ENCODE peak calls at places on chromosomes 1 and 21, in four cellular contexts. One of them, this sample, is unnamed.

GRCh38 chr1:51622455-51622913 is 5.6 kb downstream of the OSBPL9 start:
- DNase-seq in HCT116: peak
- DNase-seq in HepG2: peak
- DNase-seq in SK-N-SH: no peak
- DNase-seq in this sample: peak

GRCh38 chr21:42671778-42672593 is 18.6 kb downstream of the PDE9A start:
- DNase-seq in HCT116: no peak
- DNase-seq in HepG2: peak
- DNase-seq in SK-N-SH: no peak
- DNase-seq in this sample: no peak

GRCh38 chr1:240189386-240189989 is 97.8 kb downstream of the FMN2 start:
- DNase-seq in HCT116: no peak
- DNase-seq in HepG2: peak
- DNase-seq in SK-N-SH: peak
- DNase-seq in this sample: peak

GRCh38 chr1:25735956-25736529 is 64.0 kb upstream of the SELENON start:
- DNase-seq in HCT116: no peak
- DNase-seq in HepG2: no peak
- DNase-seq in SK-N-SH: no peak
- DNase-seq in this sample: no peak

GRCh38 chr1:234584926-234585325 is 25.1 kb downstream of the IRF2BP2 start:
- DNase-seq in HCT116: no peak
- DNase-seq in HepG2: no peak
- DNase-seq in SK-N-SH: peak
- DNase-seq in this sample: no peak

GRCh38 chr1:87450136-87450535 is 121.5 kb downstream of the LMO4 start:
- DNase-seq in HCT116: no peak
- DNase-seq in HepG2: no peak
- DNase-seq in SK-N-SH: no peak
- DNase-seq in this sample: no peak

GRCh38 chr21:33825898-33826297 is 89.7 kb downstream of the ATP5PO start:
- DNase-seq in HCT116: no peak
- DNase-seq in HepG2: no peak
- DNase-seq in SK-N-SH: no peak
- DNase-seq in this sample: no peak

GRCh38 chr1:80657048-80657653 is 1143.6 kb upstream of the ADGRL2 start:
- DNase-seq in HCT116: no peak
- DNase-seq in HepG2: peak
- DNase-seq in SK-N-SH: peak
- DNase-seq in this sample: no peak

GRCh38 chr21:31038376-31038775 is at the start of gene KRTAP19-8:
- DNase-seq in HCT116: no peak
- DNase-seq in HepG2: no peak
- DNase-seq in SK-N-SH: no peak
- DNase-seq in this sample: no peak

GRCh38 chr1:227729881-227730629 is 5.0 kb downstream of the JMJD4 start:
- DNase-seq in HCT116: peak
- DNase-seq in HepG2: peak
- DNase-seq in SK-N-SH: peak
- DNase-seq in this sample: peak
- TF ChIP-seq ELF1 in HCT116: no peak
- TF ChIP-seq ELF1 in HepG2: no peak
- TF ChIP-seq ELF1 in SK-N-SH: no peak
- TF ChIP-seq ELF1 in this sample: no peak

DNA sequence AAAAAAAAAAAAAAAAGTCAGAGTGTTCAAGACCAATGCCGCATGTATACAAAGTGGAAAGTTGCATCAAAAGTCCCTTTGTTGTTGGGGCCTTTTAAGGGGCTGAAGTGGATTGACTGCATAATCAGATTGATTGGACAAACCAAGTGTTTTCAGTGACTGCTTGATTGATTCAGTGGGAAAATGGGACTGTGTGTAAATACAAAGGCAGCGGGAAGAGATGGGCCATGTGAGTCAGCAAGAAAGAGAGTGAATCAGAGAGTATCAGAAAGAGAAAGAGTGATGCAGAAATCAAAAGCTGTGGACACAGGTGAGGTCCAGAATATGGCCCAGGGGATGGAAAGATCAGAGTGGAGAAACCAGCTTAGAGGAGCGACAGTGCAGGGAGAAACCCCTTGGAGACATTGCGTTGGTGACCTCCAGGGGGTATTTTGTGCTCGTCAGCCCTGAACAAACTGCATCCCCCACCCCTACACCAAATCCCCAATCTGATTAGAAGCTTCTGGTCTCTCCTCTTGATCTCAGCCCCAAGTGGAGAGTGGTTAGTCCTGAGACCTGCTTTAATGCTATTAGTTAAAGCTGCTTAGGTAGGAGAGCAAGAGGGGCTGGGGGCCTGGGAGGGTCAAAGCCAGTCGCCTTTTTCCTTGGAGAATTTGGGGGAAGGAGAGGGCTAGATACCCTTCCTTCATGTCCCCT is 5.1 kb upstream of the ETV3L start:
- DNase-seq in HCT116: no peak
- DNase-seq in HepG2: no peak
- DNase-seq in SK-N-SH: no peak
- DNase-seq in this sample: no peak
- TF ChIP-seq ELF1 in HCT116: no peak
- TF ChIP-seq ELF1 in HepG2: no peak
- TF ChIP-seq ELF1 in SK-N-SH: no peak
- TF ChIP-seq ELF1 in this sample: no peak

GRCh38 chr1:28836421-28836956 is 24.5 kb downstream of the OPRD1 start:
- DNase-seq in HCT116: no peak
- DNase-seq in HepG2: no peak
- DNase-seq in SK-N-SH: no peak
- DNase-seq in this sample: no peak
- TF ChIP-seq ELF1 in HCT116: no peak
- TF ChIP-seq ELF1 in HepG2: no peak
- TF ChIP-seq ELF1 in SK-N-SH: no peak
- TF ChIP-seq ELF1 in this sample: no peak

GRCh38 chr1:14142397-14143095 is 442.6 kb downstream of the PRDM2 start:
- DNase-seq in HCT116: no peak
- DNase-seq in HepG2: no peak
- DNase-seq in SK-N-SH: no peak
- DNase-seq in this sample: no peak
- TF ChIP-seq ELF1 in HCT116: no peak
- TF ChIP-seq ELF1 in HepG2: no peak
- TF ChIP-seq ELF1 in SK-N-SH: no peak
- TF ChIP-seq ELF1 in this sample: no peak

GRCh38 chr1:150931773-150932172 is 5.6 kb downstream of the SETDB1 start:
- DNase-seq in HCT116: no peak
- DNase-seq in HepG2: no peak
- DNase-seq in SK-N-SH: no peak
- DNase-seq in this sample: peak
- TF ChIP-seq ELF1 in HCT116: no peak
- TF ChIP-seq ELF1 in HepG2: no peak
- TF ChIP-seq ELF1 in SK-N-SH: no peak
- TF ChIP-seq ELF1 in this sample: no peak

GRCh38 chr1:20696397-20697333 is 21.1 kb downstream of the KIF17 start:
- DNase-seq in HCT116: peak
- DNase-seq in HepG2: peak
- DNase-seq in SK-N-SH: peak
- DNase-seq in this sample: peak
- TF ChIP-seq ELF1 in HCT116: no peak
- TF ChIP-seq ELF1 in HepG2: no peak
- TF ChIP-seq ELF1 in SK-N-SH: no peak
- TF ChIP-seq ELF1 in this sample: no peak

GRCh38 chr1:169570172-169570574 is 16.1 kb downstream of the F5 start:
- DNase-seq in HCT116: no peak
- DNase-seq in HepG2: peak
- DNase-seq in SK-N-SH: no peak
- DNase-seq in this sample: no peak

GRCh38 chr1:169571450-169571849 is 14.8 kb downstream of the F5 start:
- DNase-seq in HCT116: no peak
- DNase-seq in HepG2: no peak
- DNase-seq in SK-N-SH: no peak
- DNase-seq in this sample: no peak

GRCh38 chr1:169572184-169572583 is 14.1 kb downstream of the F5 start:
- DNase-seq in HCT116: no peak
- DNase-seq in HepG2: peak
- DNase-seq in SK-N-SH: no peak
- DNase-seq in this sample: no peak

GRCh38 chr1:169565335-169566271 is 20.7 kb downstream of the F5 start:
- DNase-seq in HCT116: no peak
- DNase-seq in HepG2: peak
- DNase-seq in SK-N-SH: no peak
- DNase-seq in this sample: no peak

GRCh38 chr1:169568497-169568896 is 17.8 kb downstream of the F5 start:
- DNase-seq in HCT116: no peak
- DNase-seq in HepG2: peak
- DNase-seq in SK-N-SH: no peak
- DNase-seq in this sample: no peak
- TF ChIP-seq ELF1 in HCT116: no peak
- TF ChIP-seq ELF1 in HepG2: no peak
- TF ChIP-seq ELF1 in SK-N-SH: no peak
- TF ChIP-seq ELF1 in this sample: no peak

DNA sequence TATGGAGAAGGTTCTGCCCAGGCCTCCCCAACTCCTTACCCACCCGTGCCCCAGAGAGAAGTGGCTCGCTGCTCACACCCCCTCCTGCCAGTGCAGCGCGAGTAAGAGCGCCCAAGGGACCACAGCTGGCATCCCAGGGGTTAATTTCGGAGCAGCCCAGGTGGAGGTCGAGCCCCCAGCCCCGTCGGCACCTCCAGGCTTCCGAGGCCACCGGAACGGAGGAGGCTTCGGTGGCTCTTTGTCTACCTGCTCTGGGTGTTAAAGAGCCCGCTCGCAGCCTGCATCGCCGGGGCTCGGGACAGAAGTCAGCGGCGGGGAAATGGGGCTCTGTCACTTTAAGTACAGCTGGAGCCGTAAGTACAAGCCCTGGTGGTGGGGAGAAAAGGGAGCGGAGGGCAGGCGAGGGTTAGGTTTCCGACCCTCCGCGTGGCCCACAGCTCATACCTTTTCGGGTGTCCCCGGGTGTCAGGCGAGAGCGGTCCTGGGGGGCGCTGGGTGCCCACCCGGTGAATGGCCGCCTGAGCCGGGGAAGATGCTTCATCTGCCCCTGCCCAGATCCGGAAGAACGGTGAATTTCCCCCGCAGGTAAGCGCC is 89.4 kb upstream of the IPO9 start:
- DNase-seq in HCT116: peak
- DNase-seq in HepG2: no peak
- DNase-seq in SK-N-SH: peak
- DNase-seq in this sample: no peak
- TF ChIP-seq ELF1 in HCT116: no peak
- TF ChIP-seq ELF1 in HepG2: no peak
- TF ChIP-seq ELF1 in SK-N-SH: no peak
- TF ChIP-seq ELF1 in this sample: no peak

This sample was measured in K562.